ENCODE peak calls at places on chromosome 1, in five cellular contexts. U is activated T-helper 1 cell treated with Interleukin-2 at 50 U/mL for 16 hours; T is lower lobe of right lung; I is stimulated activated CD8-positive, alpha-beta memory T cell treated with anti-CD3 and anti-CD28 coated beads, Interleukin-15, amount 100 ng/mL, for 4 hours; A is heart left ventricle. R is an unnamed sample.

GRCh38 chr1:160726114-160726497 is 12.9 kb upstream of the SLAMF7 start:
- DNase-seq in U (no peak), T (no peak), A (no peak), I (no peak), R (no peak)

GRCh38 chr1:103516693-103517092 is 8.8 kb upstream of the RNPC3 start:
- DNase-seq in A (no peak), T (no peak), U (no peak), I (no peak), R (no peak)

GRCh38 chr1:17441265-17441992 is 2.0 kb upstream of the RCC2 start:
- DNase-seq in A (no peak), I (no peak), T (no peak), U (no peak), R (no peak)

GRCh38 chr1:158972841-158973240 is 36.9 kb upstream of the IFI16 start:
- DNase-seq in I (no peak), A (no peak), T (no peak), U (no peak), R (no peak)

GRCh38 chr1:79004916-79005315 is 1.6 kb downstream of the ADGRL4 start:
- DNase-seq in A (no peak), I (no peak), T (no peak), U (no peak), R (no peak)

GRCh38 chr1:109669246-109669948 is 1.5 kb downstream of the GSTM2 start:
- DNase-seq in I (no peak), U (no peak), A (no peak), T (no peak), R (no peak)

GRCh38 chr1:161185282-161185682 is 8.0 kb upstream of the B4GALT3 start:
- DNase-seq in A (peak), U (peak), T (peak), I (peak), R (peak)

GRCh38 chr1:150974580-150975478 is at the start of gene CERS2:
- DNase-seq in A (peak), I (peak), U (peak), T (peak), R (peak)

GRCh38 chr1:188719735-188720134 is 1757.9 kb downstream of the BRINP3 start:
- DNase-seq in U (no peak), I (no peak), A (no peak), T (no peak), R (no peak)

GRCh38 chr1:15573477-15573876 is 11.4 kb downstream of the AGMAT start:
- DNase-seq in T (no peak), I (no peak), U (no peak), A (no peak), R (no peak)

GRCh38 chr1:184533049-184533448 is 146.2 kb downstream of the C1orf21 start:
- DNase-seq in A (no peak), I (no peak), T (no peak), U (no peak), R (no peak)

GRCh38 chr1:93704063-93704462 is 22.4 kb upstream of the BCAR3 start:
- DNase-seq in T (peak), U (no peak), A (no peak), I (no peak), R (no peak)

GRCh38 chr1:113394043-113394862 is 3.9 kb downstream of the MAGI3 start:
- DNase-seq in I (no peak), T (no peak), U (no peak), A (no peak), R (no peak)

GRCh38 chr1:180194546-180195207 is 35.4 kb upstream of the LHX4 start:
- DNase-seq in T (no peak), I (no peak), U (no peak), A (no peak), R (no peak)

GRCh38 chr1:197024460-197024859 is 42.6 kb downstream of the F13B start:
- DNase-seq in A (no peak), U (no peak), T (no peak), I (no peak), R (no peak)

GRCh38 chr1:80363689-80364475 is 1357.4 kb upstream of the ADGRL4 start:
- DNase-seq in I (no peak), U (no peak), T (no peak), A (no peak), R (no peak)

GRCh38 chr1:183139281-183139942 is 46.7 kb upstream of the LAMC2 start:
- DNase-seq in T (no peak), I (no peak), U (no peak), A (no peak), R (no peak)

R was measured in T-helper 17 cell.